ENCODE peak calls at places on chromosomes 3 and 15, in four cellular contexts. J is endothelial cell of umbilical vein, B is IMR-90, T is K562. P is an unnamed sample. For H3K9me1, the result is how much of the 10 kb centered on the place peaks cover.

GRCh38 chr3:37620071-37620635 is 241.5 kb upstream of the CTDSPL start:
- DNase-seq in T (no peak), J (no peak), B (no peak), P (no peak)

GRCh38 chr3:67077656-67078055 is 79.5 kb downstream of the KBTBD8 start:
- DNase-seq in J (no peak), B (peak), T (no peak), P (no peak)

GRCh38 chr3:4999626-5000184 is 20.5 kb downstream of the BHLHE40 start:
- DNase-seq in J (no peak), B (no peak), T (peak), P (no peak)

GRCh38 chr15:92714071-92714456 is 58.5 kb upstream of the FAM174B start:
- DNase-seq in J (peak), B (peak), T (no peak), P (peak)

GRCh38 chr3:42439461-42440075 is 29.2 kb upstream of the LYZL4 start:
- DNase-seq in B (no peak), T (no peak), J (no peak), P (no peak)

GRCh38 chr3:195416795-195417194 is 26.0 kb downstream of the ACAP2 start:
- DNase-seq in J (no peak), T (no peak), B (no peak), P (no peak)

GRCh38 chr15:37071134-37071533 is 29.2 kb downstream of the MEIS2 start:
- DNase-seq in B (no peak), T (no peak), J (no peak), P (no peak)

GRCh38 chr3:13110678-13111116 is 37.5 kb upstream of the IQSEC1 start:
- DNase-seq in J (no peak), B (no peak), T (no peak), P (peak)

GRCh38 chr15:61530769-61531168 is 301.7 kb upstream of the RORA start:
- DNase-seq in J (peak), T (peak), B (no peak), P (no peak)

GRCh38 chr15:61528590-61528929 is 299.5 kb upstream of the RORA start:
- DNase-seq in B (no peak), J (peak), T (no peak), P (no peak)

GRCh38 chr15:61524091-61524490 is 295.0 kb upstream of the RORA start:
- DNase-seq in J (peak), B (no peak), T (no peak), P (no peak)

GRCh38 chr15:61522375-61522774 is 293.3 kb upstream of the RORA start:
- DNase-seq in T (no peak), B (no peak), J (no peak), P (no peak)

GRCh38 chr15:61527836-61528589 is 298.9 kb upstream of the RORA start:
- DNase-seq in T (no peak), B (no peak), J (peak), P (no peak)
- TF ChIP-seq CTCF in T (no peak), B (no peak), J (no peak), P (peak)

GRCh38 chr15:101115887-101116680 is 135.8 kb downstream of the CHSY1 start:
- DNase-seq in B (peak), J (no peak), T (no peak), P (no peak)
- H2AFZ ChIP-seq in B (peak), J (no peak), T (peak), P (no peak)

GRCh38 chr3:158600787-158601186 is 29.8 kb downstream of the MLF1 start:
- DNase-seq in B (no peak), T (no peak), J (no peak), P (no peak)
- H3K9me1 ChIP-seq in B (under half), T (under half), J (under half), P (under half)

GRCh38 chr3:129245141-129245540 is 4.3 kb upstream of the COPG1 start:
- DNase-seq in B (no peak), J (no peak), T (no peak), P (no peak)

GRCh38 chr3:129252748-129253147 is 3.3 kb downstream of the COPG1 start:
- DNase-seq in T (no peak), J (no peak), B (no peak), P (no peak)

GRCh38 chr3:129248286-129248979 is 973 bp upstream of the COPG1 start:
- DNase-seq in B (no peak), J (no peak), T (no peak), P (no peak)

GRCh38 chr3:129246636-129247035 is 2.8 kb upstream of the COPG1 start:
- DNase-seq in B (no peak), T (no peak), J (no peak), P (no peak)

GRCh38 chr3:129249284-129250065 is at the start of gene COPG1:
- DNase-seq in J (peak), T (peak), B (peak), P (peak)
- TF ChIP-seq CTCF in J (no peak), T (no peak), B (no peak), P (no peak)

DNA sequence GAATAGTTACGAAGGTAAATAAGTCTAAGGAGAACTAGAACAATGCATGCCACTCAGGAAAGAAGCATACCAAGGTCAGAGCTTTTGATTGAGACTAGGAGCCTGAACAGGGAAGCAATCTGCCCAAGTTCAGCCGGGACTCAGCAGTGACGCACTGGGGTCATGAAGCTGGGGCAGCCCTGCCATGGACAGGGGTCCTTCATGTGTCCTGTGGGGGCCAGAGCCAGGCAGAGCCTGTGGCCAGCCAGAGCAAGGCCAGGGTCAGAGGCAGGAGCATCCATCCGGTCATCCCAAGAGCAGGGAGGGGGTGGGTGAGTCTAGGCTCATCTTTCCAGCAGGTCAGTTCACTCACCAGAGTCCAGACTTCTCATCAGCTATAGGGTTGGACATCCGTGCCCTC is 47.9 kb downstream of the FGD5 start:
- DNase-seq in B (no peak), T (no peak), J (no peak), P (no peak)
- H2AFZ ChIP-seq in B (no peak), T (no peak), J (no peak), P (no peak)

DNA sequence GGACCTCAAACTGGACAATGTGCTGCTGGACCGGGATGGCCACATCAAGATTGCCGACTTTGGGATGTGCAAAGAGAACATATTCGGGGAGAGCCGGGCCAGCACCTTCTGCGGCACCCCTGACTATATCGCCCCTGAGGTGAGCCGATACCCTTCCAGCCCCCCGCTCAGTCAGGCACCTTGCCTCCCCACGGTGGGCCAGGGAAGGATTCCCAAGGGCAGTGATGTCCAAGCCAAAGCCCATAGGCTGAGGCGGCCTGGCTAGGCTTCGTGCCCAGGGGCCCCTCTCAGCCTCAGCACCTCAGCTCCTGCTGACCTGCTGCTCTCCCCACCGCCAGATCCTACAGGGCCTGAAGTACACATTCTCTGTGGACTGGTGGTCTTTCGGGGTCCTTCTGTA is 27.7 kb downstream of the PRKCD start:
- DNase-seq in J (no peak), T (no peak), B (no peak), P (no peak)
- H3K9me1 ChIP-seq in J (under half), T (under half), B (under half), P (under half)